ENCODE peak calls at places on chromosomes 1 and 21, in ten cellular contexts. F is nucleus accumbens; O is effector CD4-positive, alpha-beta T cell; I is Calu3; C is HT1080; L is AG08395; Y is effector CD8-positive, alpha-beta T cell; R is amniotic stem cell; B is hepatocyte; X is HS-5. S is an unnamed sample.

GRCh38 chr1:197771388-197771787 is 3.9 kb downstream of the DENND1B start:
- DNase-seq in B (no peak), Y (no peak), F (no peak), R (no peak), L (no peak), X (no peak), I (no peak), O (no peak), C (no peak), S (no peak)

GRCh38 chr1:61184035-61184713 is 101.8 kb downstream of the NFIA start:
- DNase-seq in X (no peak), B (peak; percentile 69), L (peak; percentile 74), Y (no peak), F (peak; percentile 28), C (no peak), O (no peak), R (no peak), I (peak; percentile 87), S (no peak)

GRCh38 chr1:53362851-53363642 is 35.2 kb upstream of the LRP8 start:
- DNase-seq in B (no peak), X (no peak), Y (no peak), I (no peak), F (no peak), L (no peak), C (no peak), O (no peak), R (no peak), S (no peak)

GRCh38 chr21:29349702-29350101 is 51.0 kb downstream of the BACH1 start:
- DNase-seq in B (peak; percentile 39), F (no peak), O (no peak), C (no peak), Y (no peak), L (no peak), X (no peak), R (no peak), I (no peak), S (no peak)

GRCh38 chr1:6011161-6011945 is 19.1 kb upstream of the NPHP4 start:
- DNase-seq in O (no peak), X (no peak), C (no peak), I (no peak), L (no peak), F (no peak), R (no peak), B (no peak), Y (no peak), S (no peak)

GRCh38 chr1:223844962-223845809 is 561 bp downstream of the TP53BP2 start:
- DNase-seq in I (peak; percentile 60), O (peak; percentile 59), C (peak; percentile 43), B (peak; percentile 86), F (no peak), L (peak; percentile 48), R (peak; percentile 38), X (peak; percentile 22), Y (peak; percentile 59), S (no peak)

GRCh38 chr1:92186081-92186480 is 31.6 kb upstream of the C1orf146 start:
- DNase-seq in X (peak; percentile 13), R (no peak), O (no peak), L (peak; percentile 17), C (no peak), I (no peak), B (no peak), F (no peak), Y (no peak), S (no peak)

GRCh38 chr1:39656416-39656815 is 15.5 kb downstream of the NT5C1A start:
- DNase-seq in Y (no peak), X (no peak), L (no peak), I (no peak), R (no peak), B (no peak), F (no peak), O (no peak), C (no peak), S (no peak)

GRCh38 chr1:62082456-62083363 is 111.9 kb upstream of the L1TD1 start:
- DNase-seq in O (peak; percentile 16), L (peak; percentile 62), X (peak; percentile 19), B (peak; percentile 56), R (no peak), Y (peak; percentile 2), F (no peak), C (peak; percentile 52), I (peak; percentile 58), S (peak; percentile 28)

GRCh38 chr1:155840391-155840790 is 16.6 kb downstream of the GON4L start:
- DNase-seq in O (no peak), Y (no peak), I (no peak), F (no peak), C (no peak), X (no peak), B (no peak), L (no peak), R (no peak), S (no peak)

GRCh38 chr1:77039739-77040138 is 172.5 kb downstream of the ST6GALNAC5 start:
- DNase-seq in B (peak; percentile 73), X (peak; percentile 94), L (peak; percentile 94), F (no peak), O (no peak), I (peak; percentile 29), Y (no peak), R (peak; percentile 93), C (peak; percentile 96), S (no peak)

GRCh38 chr1:211126622-211127021 is 7.3 kb downstream of the KCNH1 start:
- DNase-seq in I (no peak), R (no peak), F (no peak), B (no peak), L (peak; percentile 48), Y (no peak), X (no peak), C (no peak), O (no peak), S (no peak)

GRCh38 chr1:54814148-54814498 is 13.0 kb upstream of the TTC22 start:
- DNase-seq in R (no peak), X (no peak), I (no peak), L (no peak), F (no peak), O (no peak), C (no peak), B (peak; percentile 3), Y (no peak), S (no peak)

GRCh38 chr1:203324103-203325003 is 19.0 kb downstream of the BTG2 start:
- DNase-seq in C (no peak), R (no peak), B (no peak), Y (peak; percentile 43), I (no peak), F (no peak), L (no peak), O (peak; percentile 53), X (no peak), S (no peak)

GRCh38 chr1:12333036-12333785 is 103.4 kb downstream of the VPS13D start:
- DNase-seq in R (no peak), B (no peak), F (no peak), C (no peak), X (no peak), I (no peak), Y (no peak), L (no peak), O (no peak), S (no peak)

GRCh38 chr1:166368030-166368429 is 201.2 kb upstream of the FAM78B start:
- DNase-seq in O (no peak), L (no peak), X (no peak), C (no peak), Y (no peak), I (no peak), B (no peak), F (no peak), R (no peak), S (no peak)

GRCh38 chr1:33099290-33100118 is 18.6 kb downstream of the AZIN2 start:
- DNase-seq in B (peak; percentile 74), X (peak; percentile 99), I (peak; percentile 92), C (peak; percentile 100), L (peak; percentile 98), F (no peak), O (peak; percentile 53), Y (peak; percentile 44), R (peak; percentile 100), S (no peak)